ENCODE peak calls at places on chromosome 6, in nine cellular contexts. H, O, G, J, Q, U, Y, M and E are unnamed samples.

GRCh38 chr6:35073766-35074471 is 67.2 kb downstream of the TCP11 start:
- DNase-seq in H (no peak), O (no peak), G (no peak), J (no peak), Q (no peak), U (peak; percentile 4), Y (no peak), M (no peak), E (no peak)

GRCh38 chr6:146813554-146813953 is 214.8 kb downstream of the ADGB start:
- DNase-seq in H (no peak), O (no peak), G (no peak), J (no peak), Q (peak; percentile 43), U (no peak), Y (no peak), M (no peak), E (no peak)

GRCh38 chr6:147586044-147586443 is 77.6 kb downstream of the SAMD5 start:
- DNase-seq in H (no peak), O (no peak), G (no peak), J (no peak), Q (peak; percentile 88), U (no peak), Y (no peak), M (peak; percentile 46), E (no peak)

GRCh38 chr6:34934516-34934915 is 45.5 kb downstream of the ANKS1A start:
- DNase-seq in H (no peak), O (no peak), G (no peak), J (peak; percentile 92), Q (peak; percentile 56), U (peak; percentile 62), Y (no peak), M (peak; percentile 95), E (peak; percentile 32)

GRCh38 chr6:45514454-45514853 is 136.7 kb upstream of the SUPT3H start:
- DNase-seq in H (no peak), O (peak; percentile 28), G (no peak), J (no peak), Q (no peak), U (no peak), Y (no peak), M (no peak), E (no peak)

GRCh38 chr6:43436577-43437282 is 9.4 kb downstream of the ABCC10 start:
- DNase-seq in H (no peak), O (no peak), G (no peak), J (no peak), Q (peak; percentile 96), U (no peak), Y (no peak), M (peak; percentile 84), E (no peak)

GRCh38 chr6:85472744-85473143 is 22.9 kb downstream of the NT5E start:
- DNase-seq in H (no peak), O (no peak), G (no peak), J (no peak), Q (no peak), U (no peak), Y (no peak), M (no peak), E (no peak)

GRCh38 chr6:28158318-28158717 is 16.6 kb downstream of the ZKSCAN8 start:
- DNase-seq in H (no peak), O (no peak), G (no peak), J (no peak), Q (no peak), U (no peak), Y (no peak), M (no peak), E (no peak)

GRCh38 chr6:16769986-16770376 is 8.7 kb upstream of the ATXN1 start:
- DNase-seq in H (no peak), O (no peak), G (no peak), J (no peak), Q (peak; percentile 89), U (no peak), Y (no peak), M (no peak), E (no peak)

GRCh38 chr6:170423814-170424633 is 117.5 kb downstream of the FAM120B start:
- DNase-seq in H (no peak), O (no peak), G (no peak), J (peak; percentile 40), Q (no peak), U (no peak), Y (peak; percentile 51), M (peak; percentile 60), E (no peak)

GRCh38 chr6:39835856-39836442 is 43.8 kb downstream of the DAAM2 start:
- DNase-seq in H (no peak), O (no peak), G (no peak), J (no peak), Q (no peak), U (no peak), Y (no peak), M (no peak), E (no peak)

GRCh38 chr6:21908117-21908848 is 314.7 kb downstream of the SOX4 start:
- DNase-seq in H (no peak), O (no peak), G (no peak), J (no peak), Q (no peak), U (no peak), Y (no peak), M (no peak), E (no peak)

GRCh38 chr6:6795396-6795795 is 206.9 kb downstream of the LY86 start:
- DNase-seq in H (no peak), O (no peak), G (no peak), J (no peak), Q (no peak), U (no peak), Y (no peak), M (no peak), E (no peak)

GRCh38 chr6:140082867-140083297 is 708.4 kb upstream of the CITED2 start:
- DNase-seq in H (no peak), O (no peak), G (no peak), J (no peak), Q (peak; percentile 88), U (no peak), Y (no peak), M (no peak), E (no peak)

GRCh38 chr6:64084201-64084663 is 448.6 kb downstream of the PHF3 start:
- DNase-seq in H (no peak), O (no peak), G (no peak), J (no peak), Q (peak; percentile 3), U (no peak), Y (no peak), M (no peak), E (no peak)

GRCh38 chr6:54017877-54018276 is 93.4 kb upstream of the MLIP start:
- DNase-seq in H (no peak), O (no peak), G (no peak), J (no peak), Q (no peak), U (no peak), Y (no peak), M (no peak), E (no peak)

GRCh38 chr6:118565317-118565960 is 17.3 kb downstream of the PLN start:
- DNase-seq in H (peak; percentile 18), O (no peak), G (peak; percentile 65), J (no peak), Q (no peak), U (no peak), Y (no peak), M (no peak), E (no peak)
- TF ChIP-seq CTCF in H (peak; percentile 53), O (peak; percentile 52), G (peak; percentile 75), J (peak; percentile 50), Q (peak; percentile 27), U (peak; percentile 42), Y (peak; percentile 17), M (no peak), E (no peak)

GRCh38 chr6:90113389-90113788 is 183.3 kb downstream of the BACH2 start:
- DNase-seq in H (no peak), O (no peak), G (no peak), J (no peak), Q (no peak), U (no peak), Y (no peak), M (no peak), E (no peak)

GRCh38 chr6:90111387-90111786 is 185.3 kb downstream of the BACH2 start:
- DNase-seq in H (no peak), O (no peak), G (no peak), J (no peak), Q (no peak), U (no peak), Y (no peak), M (no peak), E (no peak)

GRCh38 chr6:90107721-90108364 is 188.8 kb downstream of the BACH2 start:
- DNase-seq in H (no peak), O (no peak), G (peak; percentile 25), J (no peak), Q (no peak), U (no peak), Y (no peak), M (no peak), E (no peak)

GRCh38 chr6:90109141-90109540 is 187.5 kb downstream of the BACH2 start:
- DNase-seq in H (no peak), O (no peak), G (no peak), J (no peak), Q (no peak), U (no peak), Y (no peak), M (no peak), E (no peak)

GRCh38 chr6:90110971-90111370 is 185.7 kb downstream of the BACH2 start:
- DNase-seq in H (no peak), O (no peak), G (no peak), J (no peak), Q (no peak), U (no peak), Y (no peak), M (no peak), E (no peak)
- TF ChIP-seq CTCF in H (no peak), O (no peak), G (no peak), J (no peak), Q (no peak), U (no peak), Y (no peak), M (no peak), E (no peak)

GRCh38 chr6:158370805-158371204 is 58.5 kb downstream of the TULP4 start:
- DNase-seq in H (no peak), O (no peak), G (no peak), J (no peak), Q (no peak), U (no peak), Y (no peak), M (no peak), E (no peak)
- TF ChIP-seq CTCF in H (no peak), O (no peak), G (no peak), J (no peak), Q (no peak), U (no peak), Y (no peak), M (no peak), E (no peak)

DNA sequence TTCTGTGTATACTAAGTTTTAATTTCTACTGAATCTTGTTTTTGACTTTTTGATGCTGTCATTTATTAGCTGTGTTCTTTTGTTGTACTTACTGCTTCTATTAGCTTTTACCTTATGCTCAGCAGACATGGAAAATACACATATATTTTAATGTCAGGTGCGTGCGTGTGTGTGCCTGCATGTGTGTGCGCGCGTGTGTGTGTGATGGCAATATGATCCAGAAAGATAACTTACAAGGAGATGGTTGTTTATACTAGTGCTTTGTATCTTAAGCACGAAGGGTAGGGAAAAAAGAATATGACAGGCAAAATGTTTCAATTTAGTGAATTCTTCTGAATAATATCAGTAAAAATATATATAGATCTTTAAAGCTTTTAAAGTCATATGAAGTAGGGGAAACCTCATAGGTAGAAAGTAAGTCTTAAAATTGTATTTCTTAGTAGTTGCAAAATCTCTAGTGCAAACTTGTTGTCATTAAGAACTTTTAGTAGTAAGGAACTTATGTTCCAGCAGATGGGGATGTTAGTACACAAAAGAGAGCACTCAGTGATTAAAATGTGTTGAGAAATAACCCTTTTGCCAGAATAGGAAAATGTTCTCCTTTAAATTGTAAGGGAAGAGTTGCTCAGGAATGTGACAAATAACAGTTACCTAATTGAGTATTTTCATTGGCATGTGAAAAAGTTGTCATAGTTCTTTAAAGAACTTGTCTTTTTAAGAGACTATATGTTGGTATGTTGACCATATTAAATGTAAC is 13.2 kb downstream of the QKI start:
- DNase-seq in H (peak; percentile 16), O (no peak), G (no peak), J (no peak), Q (peak; percentile 90), U (no peak), Y (no peak), M (no peak), E (no peak)
- TF ChIP-seq CTCF in H (peak; percentile 22), O (peak; percentile 11), G (peak; percentile 20), J (peak; percentile 61), Q (peak; percentile 47), U (peak; percentile 55), Y (no peak), M (peak; percentile 12), E (no peak)